ENCODE peak calls at places on chromosomes 13 and 19, in six cellular contexts. G is WTC11, R is HepG2, H is H1, L is HCT116, M is K562. F is an unnamed sample.

GRCh38 chr13:114119196-114119595 is 13.2 kb downstream of the RASA3 start:
- DNase-seq in G (peak; percentile 79), R (peak; percentile 30), H (no peak), L (no peak), M (no peak), F (no peak)

GRCh38 chr13:24900507-24900906 is 136.5 kb downstream of the RNF17 start:
- DNase-seq in G (no peak), R (no peak), H (no peak), L (no peak), M (no peak), F (no peak)

GRCh38 chr19:2185734-2186070 is 22.0 kb downstream of the DOT1L start:
- DNase-seq in G (no peak), R (no peak), H (no peak), L (no peak), M (no peak), F (no peak)

GRCh38 chr13:44732503-44733098 is 156.5 kb upstream of the TSC22D1 start:
- DNase-seq in G (no peak), R (peak; percentile 92), H (no peak), L (no peak), M (no peak), F (no peak)

GRCh38 chr13:33799950-33800592 is 17.9 kb upstream of the RFC3 start:
- DNase-seq in G (no peak), R (peak; percentile 38), H (no peak), L (peak; percentile 12), M (no peak), F (no peak)

GRCh38 chr19:11480927-11481776 is at the start of gene ELAVL3:
- DNase-seq in G (peak; percentile 69), R (no peak), H (peak; percentile 76), L (no peak), M (no peak), F (no peak)

GRCh38 chr19:35417713-35418534 is 30.1 kb upstream of the FFAR2 start:
- DNase-seq in G (no peak), R (no peak), H (no peak), L (no peak), M (no peak), F (peak; percentile 88)

GRCh38 chr19:12270854-12271253 is 23.8 kb downstream of the ZNF44 start:
- DNase-seq in G (no peak), R (no peak), H (no peak), L (no peak), M (no peak), F (no peak)

GRCh38 chr19:10268077-10268476 is 2.8 kb upstream of the ICAM1 start:
- DNase-seq in G (no peak), R (no peak), H (no peak), L (no peak), M (no peak), F (no peak)

GRCh38 chr13:95641961-95642621 is 2.4 kb downstream of the DZIP1 start:
- DNase-seq in G (peak; percentile 77), R (peak; percentile 44), H (peak; percentile 81), L (no peak), M (no peak), F (no peak)

GRCh38 chr13:30382836-30383525 is 39.3 kb upstream of the UBE2L5 start:
- DNase-seq in G (no peak), R (no peak), H (no peak), L (no peak), M (no peak), F (no peak)

DNA sequence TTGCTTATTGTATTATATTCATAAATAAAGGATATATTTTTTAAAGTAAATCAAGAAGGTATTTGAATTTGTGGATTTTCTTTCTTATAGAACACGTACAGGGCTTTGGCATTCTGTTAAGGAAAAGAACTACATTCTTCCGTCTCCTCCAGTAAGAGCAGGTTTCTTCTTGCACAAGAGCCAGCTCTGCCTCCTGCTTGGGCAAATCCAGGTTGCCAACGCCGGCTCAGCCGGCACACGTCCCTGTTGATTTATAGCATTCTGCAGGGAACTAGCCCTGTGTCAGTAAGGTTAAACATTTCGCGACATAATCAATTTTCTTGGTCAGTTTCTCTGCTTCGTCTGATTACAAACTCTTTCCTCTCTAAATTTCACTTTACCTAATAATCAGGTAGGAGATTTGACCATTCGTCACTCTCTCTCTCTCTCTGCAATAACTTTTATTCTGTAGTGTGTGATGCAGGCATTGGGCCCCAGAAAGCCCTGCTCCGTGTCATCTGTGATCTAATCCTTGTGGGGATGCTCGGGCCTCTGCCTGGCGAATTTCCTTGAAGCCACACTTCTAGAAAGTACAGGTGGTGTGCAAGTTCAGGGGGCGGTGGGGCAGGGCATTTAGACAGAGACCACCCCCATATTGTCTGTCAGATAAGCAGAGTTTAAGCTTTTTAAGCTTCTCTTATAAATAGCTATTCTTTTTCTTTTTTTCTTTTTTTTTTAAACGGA is 53.2 kb upstream of the GPR12 start:
- DNase-seq in G (no peak), R (no peak), H (no peak), L (no peak), M (no peak), F (no peak)
- TF ChIP-seq ATF3 in G (no peak), R (no peak), H (no peak), L (no peak), M (no peak), F (no peak)

DNA sequence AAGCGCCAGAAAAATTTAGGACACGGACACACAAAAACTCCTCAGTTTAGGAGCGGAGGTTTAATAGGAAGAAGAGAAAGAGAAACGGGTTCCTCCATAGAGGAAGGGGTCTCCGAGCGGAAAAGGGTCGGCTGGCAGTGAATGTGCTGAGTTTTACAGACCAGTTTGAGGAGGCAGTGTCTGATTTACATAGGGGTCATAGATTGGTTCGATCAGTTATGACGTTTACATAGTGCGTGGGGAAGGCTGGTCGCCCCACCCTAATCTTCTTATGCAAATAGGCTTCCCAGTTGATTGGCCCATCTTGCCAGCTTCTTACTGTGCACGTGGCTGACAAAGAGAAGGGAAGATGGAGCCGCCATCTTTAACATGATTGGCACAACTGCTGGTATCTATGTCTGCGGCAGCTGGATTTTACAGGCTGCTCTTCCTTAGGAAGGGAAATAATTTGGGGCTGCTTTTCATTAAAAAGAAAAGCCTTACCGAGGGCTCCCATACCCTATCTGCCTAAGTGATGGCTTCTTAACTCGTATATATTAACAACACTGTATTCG is 1.2 kb upstream of the ZNF225 start:
- DNase-seq in G (peak; percentile 57), R (no peak), H (peak; percentile 52), L (no peak), M (peak; percentile 18), F (no peak)
- TF ChIP-seq ATF3 in G (no peak), R (no peak), H (no peak), L (no peak), M (no peak), F (no peak)

GRCh38 chr19:48290341-48290922 is 20.6 kb downstream of the ZNF114 start:
- DNase-seq in G (peak; percentile 81), R (no peak), H (peak; percentile 86), L (no peak), M (no peak), F (no peak)
- TF ChIP-seq ATF3 in G (no peak), R (no peak), H (no peak), L (no peak), M (no peak), F (no peak)

GRCh38 chr19:18097217-18097992 is at the start of gene MAST3:
- DNase-seq in G (peak; percentile 93), R (peak; percentile 70), H (peak; percentile 93), L (peak; percentile 61), M (peak; percentile 94), F (peak; percentile 64)
- TF ChIP-seq ATF3 in G (no peak), R (no peak), H (no peak), L (no peak), M (no peak), F (no peak)

GRCh38 chr19:23482829-23483228 is 87.6 kb upstream of the ZNF91 start:
- DNase-seq in G (no peak), R (no peak), H (no peak), L (no peak), M (no peak), F (no peak)

GRCh38 chr19:23475477-23475876 is 80.2 kb upstream of the ZNF91 start:
- DNase-seq in G (no peak), R (no peak), H (no peak), L (no peak), M (no peak), F (no peak)

DNA sequence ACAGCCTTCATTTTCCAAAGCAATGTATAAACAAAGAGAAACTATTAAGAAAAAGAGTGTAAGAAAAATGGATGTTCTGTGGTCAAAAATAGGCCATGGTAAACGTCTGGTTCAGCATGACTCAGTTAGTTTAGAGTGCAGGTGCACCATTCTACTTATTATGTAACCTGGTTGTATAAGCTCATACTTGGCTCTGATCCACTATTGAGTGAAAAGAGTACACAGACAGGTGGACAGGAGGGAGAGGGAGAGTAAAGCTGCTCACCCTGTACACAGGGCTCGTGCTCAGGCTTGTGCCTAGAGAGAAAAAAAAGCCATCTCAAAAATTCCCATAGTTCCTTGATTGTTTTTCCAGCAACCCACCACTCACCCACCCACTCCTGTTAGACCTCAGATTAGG is 85.8 kb upstream of the ZNF91 start:
- DNase-seq in G (no peak), R (no peak), H (no peak), L (no peak), M (no peak), F (no peak)
- TF ChIP-seq ATF3 in G (no peak), R (no peak), H (no peak), L (no peak), M (no peak), F (no peak)

DNA sequence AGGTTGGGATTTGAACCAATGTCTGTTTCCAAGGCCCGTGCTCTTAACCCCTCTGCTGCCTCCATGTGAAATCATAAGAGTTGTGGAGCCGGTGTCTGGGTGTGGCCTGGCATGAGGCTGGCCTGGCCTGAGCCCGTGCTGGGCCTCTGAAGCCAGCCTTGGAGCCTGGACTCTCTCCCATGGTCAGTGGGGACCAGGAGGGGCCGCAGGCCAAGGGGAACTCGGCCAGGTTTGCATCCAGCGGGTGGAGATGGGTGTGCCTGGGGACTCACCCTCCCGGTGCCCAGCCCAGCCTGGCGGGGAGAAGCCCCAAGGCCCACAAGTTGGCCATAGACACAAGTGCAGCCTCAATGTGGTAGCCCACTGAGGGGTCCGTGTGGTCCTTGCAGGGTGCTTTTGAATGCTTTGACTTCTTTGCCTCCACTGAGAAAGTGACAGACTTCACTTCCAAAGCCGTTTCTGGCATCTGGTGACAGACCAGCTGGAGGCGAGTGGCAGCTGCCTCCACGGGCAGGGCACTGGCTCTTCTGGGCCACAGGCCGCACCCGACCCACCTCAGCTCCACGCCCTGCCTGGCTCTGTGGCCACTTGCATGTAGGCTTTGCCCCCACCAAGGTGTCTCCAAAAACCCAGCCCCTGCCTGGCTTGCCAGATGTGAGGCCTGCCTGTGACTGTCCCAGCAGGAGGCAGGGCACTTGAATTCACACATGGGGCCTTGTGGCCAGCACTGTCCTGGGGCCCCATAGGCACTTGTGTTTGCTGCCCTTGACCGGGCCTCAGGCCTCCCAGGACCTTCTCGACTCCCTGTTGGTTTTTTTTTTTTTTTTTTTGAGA is 26.1 kb upstream of the NCCRP1 start:
- DNase-seq in G (no peak), R (peak; percentile 49), H (no peak), L (no peak), M (no peak), F (no peak)
- TF ChIP-seq ATF3 in G (no peak), R (no peak), H (no peak), L (no peak), M (no peak), F (no peak)

GRCh38 chr13:23868521-23868920 is 20.7 kb downstream of the MIPEP start:
- DNase-seq in G (no peak), R (no peak), H (no peak), L (no peak), M (no peak), F (no peak)

GRCh38 chr13:23867027-23867491 is 22.1 kb downstream of the MIPEP start:
- DNase-seq in G (no peak), R (no peak), H (no peak), L (no peak), M (peak; percentile 45), F (no peak)

GRCh38 chr13:23865898-23866297 is 23.3 kb downstream of the MIPEP start:
- DNase-seq in G (no peak), R (no peak), H (no peak), L (no peak), M (no peak), F (no peak)

GRCh38 chr13:23865065-23865464 is 24.1 kb downstream of the MIPEP start:
- DNase-seq in G (no peak), R (no peak), H (no peak), L (no peak), M (no peak), F (no peak)

GRCh38 chr13:23866420-23867026 is 22.7 kb downstream of the MIPEP start:
- DNase-seq in G (no peak), R (no peak), H (no peak), L (no peak), M (peak; percentile 86), F (no peak)
- TF ChIP-seq ATF3 in G (no peak), R (no peak), H (no peak), L (no peak), M (no peak), F (no peak)